ENCODE peak calls at places on chromosomes 7 and 10, in five cellular contexts. J, W, Q, A and T are unnamed samples.
A peak's percentile ranks its signal among the peaks of the same experiment; 100 is the strongest.

GRCh38 chr7:144827581-144828139 is 8.2 kb downstream of the TPK1 start:
- DNase-seq in J (no peak), W (peak; percentile 31), Q (no peak), A (no peak), T (no peak)

GRCh38 chr7:36651404-36651803 is 72.9 kb downstream of the AOAH start:
- DNase-seq in J (peak; percentile 88), W (no peak), Q (no peak), A (no peak), T (peak; percentile 89)

GRCh38 chr10:21238717-21239116 is 286.8 kb downstream of the SKIDA1 start:
- DNase-seq in J (no peak), W (no peak), Q (no peak), A (no peak), T (no peak)

GRCh38 chr7:132485600-132486594 is 90.4 kb downstream of the PLXNA4 start:
- DNase-seq in J (no peak), W (peak; percentile 26), Q (no peak), A (no peak), T (no peak)

GRCh38 chr10:118624747-118625146 is 29.3 kb upstream of the PRLHR start:
- DNase-seq in J (no peak), W (no peak), Q (no peak), A (no peak), T (no peak)

GRCh38 chr10:79021948-79022499 is 46.7 kb upstream of the ZMIZ1 start:
- DNase-seq in J (no peak), W (no peak), Q (no peak), A (no peak), T (no peak)

GRCh38 chr10:33047655-33048054 is 89.6 kb upstream of the ITGB1 start:
- DNase-seq in J (no peak), W (no peak), Q (no peak), A (no peak), T (no peak)

GRCh38 chr10:59913547-59914237 is 7.3 kb upstream of the CCDC6 start:
- DNase-seq in J (no peak), W (no peak), Q (no peak), A (no peak), T (no peak)